ENCODE peak calls at places on chromosomes 3 and 15, in ten cellular contexts. D is cardiac muscle cell; U is fibroblast of villous mesenchyme; L is H7; J is lower lobe of right lung; O is CD8-positive, alpha-beta memory T cell; E is tibial artery; C is neural progenitor cell; R is HCT116; G is colonic mucosa. I is an unnamed sample.

GRCh38 chr3:156837130-156837529 is 11.0 kb downstream of the LEKR1 start:
- DNase-seq in J (no peak), E (no peak), U (peak; percentile 21), R (no peak), D (no peak), L (no peak), G (no peak), C (no peak), O (no peak), I (no peak)

GRCh38 chr3:167736264-167736787 is 805 bp downstream of the SERPINI1 start:
- DNase-seq in L (no peak), J (no peak), C (no peak), O (no peak), D (no peak), G (no peak), U (no peak), R (no peak), E (no peak), I (no peak)

GRCh38 chr15:65363766-65364165 is 14.0 kb downstream of the IGDCC3 start:
- DNase-seq in U (no peak), O (no peak), L (no peak), J (no peak), C (no peak), D (no peak), E (no peak), G (no peak), R (no peak), I (no peak)

GRCh38 chr15:48592221-48592731 is 53.2 kb downstream of the FBN1 start:
- DNase-seq in E (no peak), L (no peak), O (no peak), C (no peak), R (no peak), G (no peak), D (peak; percentile 99), U (peak; percentile 97), J (no peak), I (peak; percentile 53)

GRCh38 chr3:188316723-188317070 is 162.7 kb downstream of the LPP start:
- DNase-seq in C (no peak), G (no peak), D (no peak), U (no peak), E (no peak), J (no peak), R (no peak), O (no peak), L (no peak), I (no peak)

GRCh38 chr3:115693868-115694267 is 70.6 kb downstream of the GAP43 start:
- DNase-seq in D (no peak), U (no peak), C (no peak), J (no peak), E (no peak), R (no peak), O (no peak), G (no peak), L (no peak), I (no peak)

GRCh38 chr3:40623567-40623966 is 98.8 kb downstream of the ZNF621 start:
- DNase-seq in E (no peak), R (no peak), L (no peak), G (peak; percentile 22), D (no peak), U (peak; percentile 16), J (no peak), C (no peak), O (peak; percentile 19), I (no peak)

GRCh38 chr3:40024526-40024925 is 215.1 kb downstream of the MYRIP start:
- DNase-seq in C (no peak), D (no peak), L (no peak), O (no peak), U (no peak), J (no peak), E (no peak), R (no peak), G (no peak), I (no peak)

GRCh38 chr3:187963677-187964385 is 190.1 kb upstream of the LPP start:
- DNase-seq in J (no peak), U (no peak), C (no peak), E (no peak), L (no peak), G (no peak), D (peak; percentile 32), O (no peak), R (no peak), I (no peak)

GRCh38 chr3:118813472-118813871 is 221.2 kb downstream of the IGSF11 start:
- DNase-seq in U (no peak), L (no peak), E (no peak), D (no peak), O (no peak), G (no peak), R (no peak), C (no peak), J (no peak), I (no peak)

GRCh38 chr3:118818386-118818785 is 216.3 kb downstream of the IGSF11 start:
- DNase-seq in R (no peak), U (peak; percentile 4), J (no peak), E (no peak), D (peak; percentile 19), L (no peak), C (no peak), G (no peak), O (no peak), I (no peak)

GRCh38 chr3:118823626-118824025 is 211.0 kb downstream of the IGSF11 start:
- DNase-seq in E (no peak), J (no peak), L (no peak), U (no peak), R (no peak), G (no peak), O (no peak), D (no peak), C (no peak), I (no peak)

DNA sequence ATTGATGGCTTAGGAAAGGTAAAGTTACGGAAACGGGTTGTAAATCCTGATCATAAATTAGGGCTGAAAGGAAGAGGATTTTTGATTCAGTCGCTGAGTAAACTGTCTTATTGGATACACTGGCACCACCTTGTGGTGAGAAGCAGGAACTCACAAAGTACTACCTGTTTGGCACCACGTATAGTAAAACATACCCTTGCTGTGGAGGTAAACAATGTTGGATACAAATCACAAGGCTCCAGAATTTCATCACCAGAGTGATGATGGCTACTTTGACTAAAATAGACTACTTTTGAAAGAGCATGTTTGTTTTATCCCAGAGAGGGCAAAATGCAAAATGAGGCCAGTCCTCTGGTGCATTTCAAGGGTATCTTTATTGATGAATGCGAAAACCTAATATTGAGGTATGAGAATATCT is 216.9 kb downstream of the IGSF11 start:
- DNase-seq in D (peak; percentile 65), G (peak; percentile 33), O (peak; percentile 18), J (no peak), C (peak; percentile 82), L (peak; percentile 60), R (peak; percentile 56), U (peak; percentile 42), E (no peak), I (peak; percentile 79)
- H3K4me3 ChIP-seq in D (no peak overlapping the region), G (no peak overlapping the region), O (no peak overlapping the region), J (no peak overlapping the region), C (no peak overlapping the region), L (no peak overlapping the region), R (no peak overlapping the region), U (no peak overlapping the region), E (no peak overlapping the region), I (no peak overlapping the region)

GRCh38 chr3:42662037-42662812 is 8.7 kb downstream of the ZBTB47 start:
- DNase-seq in U (no peak), O (no peak), R (no peak), E (peak; percentile 65), G (no peak), C (no peak), J (no peak), D (no peak), L (no peak), I (no peak)

GRCh38 chr3:42665050-42665878 is 11.8 kb downstream of the ZBTB47 start:
- DNase-seq in J (no peak), L (peak; percentile 54), C (no peak), D (no peak), E (peak; percentile 65), R (no peak), G (no peak), U (no peak), O (no peak), I (no peak)

GRCh38 chr3:42664443-42664814 is 10.9 kb downstream of the ZBTB47 start:
- DNase-seq in O (no peak), U (no peak), E (peak; percentile 65), L (peak; percentile 61), C (no peak), R (no peak), G (no peak), J (no peak), D (no peak), I (no peak)

GRCh38 chr3:42662813-42663535 is 9.5 kb downstream of the ZBTB47 start:
- DNase-seq in G (no peak), U (no peak), E (no peak), J (no peak), O (no peak), C (no peak), D (no peak), R (no peak), L (peak; percentile 51), I (no peak)

GRCh38 chr3:42663581-42664442 is 10.3 kb downstream of the ZBTB47 start:
- DNase-seq in C (no peak), E (peak; percentile 65), U (no peak), R (no peak), J (no peak), D (no peak), L (peak; percentile 55), G (no peak), O (no peak), I (no peak)
- H3K4me3 ChIP-seq in C (no peak overlapping the region), E (no peak overlapping the region), U (no peak overlapping the region), R (no peak overlapping the region), J (no peak overlapping the region), D (no peak overlapping the region), L (no peak overlapping the region), G (no peak overlapping the region), O (no peak overlapping the region), I (no peak overlapping the region)

DNA sequence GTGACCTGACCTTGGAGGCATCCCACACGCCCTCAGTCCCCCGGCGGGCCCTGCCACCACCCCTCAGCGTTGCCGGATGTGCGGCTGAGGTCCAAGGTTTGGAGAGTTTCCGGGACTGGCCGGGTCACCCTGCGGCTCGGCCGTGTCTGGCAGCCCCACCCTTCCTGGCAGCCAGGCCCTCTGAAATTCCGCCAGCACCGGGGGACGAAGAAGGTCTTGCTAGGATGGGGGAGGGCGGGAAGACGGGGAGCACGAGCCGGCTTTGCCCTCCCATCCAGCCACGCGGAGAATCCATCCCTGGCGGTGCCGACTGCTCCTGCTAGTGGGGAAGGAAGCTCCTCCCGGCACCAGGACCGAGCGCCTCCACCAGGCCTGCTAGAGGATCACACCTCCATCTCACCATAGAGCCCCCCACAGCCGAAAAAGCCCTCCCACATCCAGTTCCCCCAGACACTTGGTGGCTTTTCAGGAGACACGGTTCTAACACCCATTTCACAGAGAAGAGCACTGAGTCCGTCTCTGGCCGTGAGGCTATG is 81.5 kb downstream of the CPN2 start:
- DNase-seq in G (peak; percentile 73), R (peak; percentile 27), L (peak; percentile 96), D (peak; percentile 95), O (no peak), J (peak; percentile 82), E (peak; percentile 94), U (peak; percentile 86), C (peak; percentile 66), I (no peak)
- H3K4me3 ChIP-seq in G (peak overlapping the region; percentile 8), R (peak overlapping the region; percentile 29), L (no peak overlapping the region), D (no peak overlapping the region), O (no peak overlapping the region), J (peak overlapping the region; percentile 4), E (peak overlapping the region; percentile 6), U (no peak overlapping the region), C (no peak overlapping the region), I (no peak overlapping the region)

GRCh38 chr3:63042866-63043265 is 167.7 kb upstream of the CADPS start:
- DNase-seq in R (no peak), U (no peak), G (no peak), L (no peak), J (no peak), C (no peak), D (no peak), E (no peak), O (no peak), I (no peak)
- H3K4me3 ChIP-seq in R (no peak overlapping the region), U (no peak overlapping the region), G (no peak overlapping the region), L (no peak overlapping the region), J (no peak overlapping the region), C (no peak overlapping the region), D (no peak overlapping the region), E (no peak overlapping the region), O (no peak overlapping the region), I (no peak overlapping the region)